ENCODE peak calls at places on chromosomes 12 and 14, in five cellular contexts. R is kidney epithelial cell, U is prostate gland, G is suprapubic skin, T is fibroblast of villous mesenchyme. B is an unnamed sample.
A peak's percentile ranks its signal among the peaks of the same experiment; 100 is the strongest.

GRCh38 chr12:109632299-109632698 is 58.7 kb downstream of the MVK start:
- DNase-seq in R (no peak), U (no peak), G (no peak), T (no peak), B (no peak)

GRCh38 chr12:51415931-51416330 is 8.7 kb upstream of the SLC4A8 start:
- DNase-seq in R (no peak), U (no peak), G (no peak), T (no peak), B (no peak)

GRCh38 chr14:94407906-94408305 is 19.5 kb upstream of the SERPINA1 start:
- DNase-seq in R (no peak), U (no peak), G (no peak), T (peak; percentile 32), B (no peak)

GRCh38 chr12:953776-954175 is 4.3 kb upstream of the RAD52 start:
- DNase-seq in R (no peak), U (no peak), G (no peak), T (no peak), B (peak; percentile 82)

GRCh38 chr14:74804219-74804825 is 41.2 kb downstream of the YLPM1 start:
- DNase-seq in R (no peak), U (no peak), G (no peak), T (peak; percentile 54), B (peak; percentile 81)

GRCh38 chr14:92074555-92074954 is 31.8 kb downstream of the ATXN3 start:
- DNase-seq in R (no peak), U (no peak), G (no peak), T (peak; percentile 11), B (no peak)

GRCh38 chr12:120495189-120495722 is 657 bp upstream of the DYNLL1 start:
- DNase-seq in R (no peak), U (no peak), G (peak; percentile 66), T (peak; percentile 8), B (no peak)

GRCh38 chr12:129193263-129193871 is 340.1 kb downstream of the GLT1D1 start:
- DNase-seq in R (no peak), U (no peak), G (no peak), T (no peak), B (no peak)

DNA sequence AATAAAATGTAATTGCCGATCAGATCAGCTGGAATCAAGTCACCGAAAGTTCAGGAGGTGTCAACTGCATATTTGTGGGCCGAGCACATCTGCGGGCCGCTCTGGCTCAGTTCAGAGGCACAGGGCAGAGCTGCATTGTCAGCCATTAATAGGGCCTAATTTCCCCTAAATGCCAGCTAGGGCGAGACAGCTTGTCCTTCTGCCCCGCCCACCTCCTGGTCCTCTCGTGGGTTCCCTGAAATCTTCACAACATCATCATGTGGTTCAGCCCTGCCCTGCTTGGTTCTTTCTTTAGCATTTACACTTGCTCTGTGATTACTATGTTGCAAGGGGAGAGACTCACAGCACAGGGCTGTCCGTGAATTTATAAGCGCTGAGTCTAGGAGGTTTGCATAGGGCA is 148.9 kb downstream of the CHST11 start:
- DNase-seq in R (no peak), U (no peak), G (peak; percentile 91), T (peak; percentile 72), B (peak; percentile 34)
- H3K4me3 ChIP-seq in R (no peak overlapping the region), U (no peak overlapping the region), G (no peak overlapping the region), T (no peak overlapping the region), B (no peak overlapping the region)

GRCh38 chr14:54782803-54783659 is 119.6 kb downstream of the GCH1 start:
- DNase-seq in R (no peak), U (no peak), G (no peak), T (peak; percentile 14), B (no peak)
- TF ChIP-seq CTCF in R (peak; percentile 17), U (no peak), G (no peak), T (peak; percentile 13), B (peak; percentile 16)

GRCh38 chr12:27674989-27675388 is 21.3 kb upstream of the REP15 start:
- DNase-seq in R (no peak), U (no peak), G (no peak), T (no peak), B (no peak)

GRCh38 chr12:27667540-27667939 is 28.7 kb upstream of the REP15 start:
- DNase-seq in R (no peak), U (no peak), G (no peak), T (peak; percentile 4), B (peak; percentile 90)

GRCh38 chr12:27673285-27673684 is 23.0 kb upstream of the REP15 start:
- DNase-seq in R (no peak), U (no peak), G (no peak), T (no peak), B (no peak)

GRCh38 chr12:27672654-27673053 is 23.6 kb upstream of the REP15 start:
- DNase-seq in R (no peak), U (no peak), G (no peak), T (no peak), B (no peak)

GRCh38 chr12:27671865-27672264 is 24.4 kb upstream of the REP15 start:
- DNase-seq in R (no peak), U (no peak), G (no peak), T (no peak), B (no peak)
- H3K4me3 ChIP-seq in R (no peak overlapping the region), U (no peak overlapping the region), G (no peak overlapping the region), T (no peak overlapping the region), B (no peak overlapping the region)

GRCh38 chr12:113002676-113003075 is 24.4 kb downstream of the OAS2 start:
- DNase-seq in R (no peak), U (no peak), G (no peak), T (no peak), B (no peak)

GRCh38 chr12:113006641-113007040 is 28.3 kb downstream of the OAS2 start:
- DNase-seq in R (no peak), U (no peak), G (no peak), T (no peak), B (no peak)

GRCh38 chr12:113003631-113004030 is 25.3 kb downstream of the OAS2 start:
- DNase-seq in R (no peak), U (no peak), G (no peak), T (no peak), B (no peak)

GRCh38 chr12:113007166-113007565 is 28.8 kb downstream of the OAS2 start:
- DNase-seq in R (peak; percentile 53), U (no peak), G (no peak), T (peak; percentile 8), B (peak; percentile 68)

DNA sequence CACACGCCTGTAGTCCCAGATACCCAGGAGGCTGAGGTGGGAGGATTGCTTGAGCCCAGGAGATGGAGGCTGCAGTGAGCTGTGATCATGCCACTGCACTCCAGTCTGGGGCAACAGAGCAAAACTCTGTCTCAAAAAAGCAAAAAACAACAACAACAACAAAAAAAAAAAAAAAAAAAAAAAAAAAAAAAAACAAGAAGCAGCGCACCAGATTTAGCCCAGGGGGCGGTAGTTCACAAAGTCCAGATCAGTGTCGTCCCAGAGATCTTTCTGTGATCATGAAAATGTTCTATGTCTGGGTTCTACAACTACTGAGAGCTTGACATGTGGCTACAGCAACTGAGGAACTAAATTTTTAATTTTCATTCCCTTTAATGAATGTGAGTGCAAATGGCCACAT is 27.4 kb downstream of the OAS2 start:
- DNase-seq in R (no peak), U (no peak), G (no peak), T (peak; percentile 8), B (peak; percentile 7)
- TF ChIP-seq CTCF in R (peak; percentile 18), U (no peak), G (no peak), T (peak; percentile 45), B (peak; percentile 42)

DNA sequence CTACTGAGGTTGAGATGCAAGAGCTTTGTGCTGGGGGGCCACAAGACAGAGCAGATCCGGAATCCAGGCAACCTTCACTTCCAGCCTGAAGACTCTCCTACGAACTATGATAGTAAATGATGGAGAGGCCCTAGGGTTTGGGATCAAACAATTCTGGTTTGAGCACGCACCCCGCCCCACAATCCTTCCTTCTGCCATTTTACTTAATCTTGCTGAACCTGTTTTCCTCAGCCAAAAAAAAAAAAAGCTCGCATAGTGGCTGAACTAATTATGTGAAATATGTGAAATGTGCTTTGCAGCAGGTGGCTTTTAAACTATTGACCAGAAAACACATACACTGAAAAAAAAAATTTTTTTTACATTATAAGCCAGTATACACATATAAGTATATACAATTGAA is 677 bp upstream of the ITFG2 start:
- DNase-seq in R (no peak), U (no peak), G (no peak), T (no peak), B (no peak)
- H3K4me3 ChIP-seq in R (peak overlapping the region; percentile 87), U (peak overlapping the region; percentile 44), G (peak overlapping the region; percentile 63), T (peak overlapping the region; percentile 86), B (no peak overlapping the region)

GRCh38 chr12:100652488-100652887 is 79.0 kb downstream of the GAS2L3 start:
- DNase-seq in R (no peak), U (no peak), G (no peak), T (no peak), B (no peak)

GRCh38 chr12:100651694-100652093 is 78.2 kb downstream of the GAS2L3 start:
- DNase-seq in R (no peak), U (no peak), G (no peak), T (no peak), B (no peak)

GRCh38 chr12:100646896-100647295 is 73.4 kb downstream of the GAS2L3 start:
- DNase-seq in R (no peak), U (no peak), G (no peak), T (no peak), B (no peak)

GRCh38 chr12:100656141-100656540 is 82.7 kb downstream of the GAS2L3 start:
- DNase-seq in R (no peak), U (no peak), G (no peak), T (no peak), B (no peak)

DNA sequence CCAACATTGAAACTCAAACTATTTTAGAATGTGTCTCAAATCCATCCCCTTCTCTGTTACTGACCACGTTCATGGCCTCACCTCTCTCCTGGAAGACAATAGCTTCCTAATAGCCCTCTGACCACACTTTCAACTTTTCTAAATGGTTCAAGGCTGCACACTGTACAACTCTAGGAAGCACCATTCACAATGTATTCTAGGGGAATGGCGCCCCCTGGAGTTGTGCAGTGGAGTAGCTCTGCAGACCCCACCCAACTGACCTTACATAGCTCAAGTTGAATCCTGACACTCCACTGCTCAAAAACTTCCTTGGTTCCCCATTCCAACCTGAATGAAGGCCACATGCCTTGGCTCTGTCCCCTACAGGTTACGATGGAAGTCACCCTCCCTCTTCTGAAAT is 77.6 kb downstream of the GAS2L3 start:
- DNase-seq in R (no peak), U (no peak), G (no peak), T (no peak), B (no peak)
- TF ChIP-seq CTCF in R (peak; percentile 27), U (no peak), G (no peak), T (peak; percentile 24), B (no peak)